ENCODE peak calls at places on chromosomes 1 and 21, in eight cellular contexts. One of them, this sample, is unnamed.
A peak's percentile ranks its signal among the peaks of the same experiment; 100 is the strongest.

GRCh38 chr1:160844447-160845232 is 18.0 kb downstream of the CD244 start:
- DNase-seq in heart left ventricle: no peak
- DNase-seq in esophagus muscularis mucosa: no peak
- DNase-seq in sigmoid colon: no peak
- DNase-seq in ovary: no peak
- DNase-seq in colonic mucosa: no peak
- DNase-seq in upper lobe of left lung: no peak
- DNase-seq in upper lobe of right lung: no peak
- DNase-seq in this sample: no peak

GRCh38 chr1:209150114-209150513 is 433.4 kb upstream of the CAMK1G start:
- DNase-seq in heart left ventricle: no peak
- DNase-seq in esophagus muscularis mucosa: no peak
- DNase-seq in sigmoid colon: no peak
- DNase-seq in ovary: no peak
- DNase-seq in colonic mucosa: no peak
- DNase-seq in upper lobe of left lung: no peak
- DNase-seq in upper lobe of right lung: no peak
- DNase-seq in this sample: no peak

GRCh38 chr1:81254560-81254959 is 546.2 kb upstream of the ADGRL2 start:
- DNase-seq in heart left ventricle: no peak
- DNase-seq in esophagus muscularis mucosa: no peak
- DNase-seq in sigmoid colon: no peak
- DNase-seq in ovary: no peak
- DNase-seq in colonic mucosa: no peak
- DNase-seq in upper lobe of left lung: no peak
- DNase-seq in upper lobe of right lung: no peak
- DNase-seq in this sample: no peak

GRCh38 chr1:34806396-34806795 is 13.6 kb downstream of the GJA4 start:
- DNase-seq in heart left ventricle: no peak
- DNase-seq in esophagus muscularis mucosa: peak; percentile 50
- DNase-seq in sigmoid colon: no peak
- DNase-seq in ovary: no peak
- DNase-seq in colonic mucosa: no peak
- DNase-seq in upper lobe of left lung: no peak
- DNase-seq in upper lobe of right lung: no peak
- DNase-seq in this sample: no peak

GRCh38 chr1:155952505-155952890 is 11.1 kb downstream of the RXFP4 start:
- DNase-seq in heart left ventricle: no peak
- DNase-seq in esophagus muscularis mucosa: no peak
- DNase-seq in sigmoid colon: no peak
- DNase-seq in ovary: no peak
- DNase-seq in colonic mucosa: no peak
- DNase-seq in upper lobe of left lung: no peak
- DNase-seq in upper lobe of right lung: no peak
- DNase-seq in this sample: no peak

GRCh38 chr1:207798847-207799246 is 47.0 kb downstream of the CD46 start:
- DNase-seq in heart left ventricle: no peak
- DNase-seq in esophagus muscularis mucosa: peak; percentile 81
- DNase-seq in sigmoid colon: no peak
- DNase-seq in ovary: no peak
- DNase-seq in colonic mucosa: no peak
- DNase-seq in upper lobe of left lung: no peak
- DNase-seq in upper lobe of right lung: no peak
- DNase-seq in this sample: no peak

GRCh38 chr1:207026177-207026576 is 6.4 kb downstream of the C1orf116 start:
- DNase-seq in heart left ventricle: no peak
- DNase-seq in esophagus muscularis mucosa: no peak
- DNase-seq in sigmoid colon: no peak
- DNase-seq in ovary: no peak
- DNase-seq in colonic mucosa: no peak
- DNase-seq in upper lobe of left lung: no peak
- DNase-seq in upper lobe of right lung: no peak
- DNase-seq in this sample: no peak

GRCh38 chr1:238252033-238252802 is 361.5 kb upstream of the ZP4 start:
- DNase-seq in heart left ventricle: no peak
- DNase-seq in esophagus muscularis mucosa: no peak
- DNase-seq in sigmoid colon: no peak
- DNase-seq in ovary: peak; percentile 38
- DNase-seq in colonic mucosa: peak; percentile 43
- DNase-seq in upper lobe of left lung: peak; percentile 30
- DNase-seq in upper lobe of right lung: no peak
- DNase-seq in this sample: no peak

GRCh38 chr1:229883504-229884200 is 183.4 kb upstream of the GALNT2 start:
- DNase-seq in heart left ventricle: no peak
- DNase-seq in esophagus muscularis mucosa: peak; percentile 79
- DNase-seq in sigmoid colon: no peak
- DNase-seq in ovary: no peak
- DNase-seq in colonic mucosa: peak; percentile 7
- DNase-seq in upper lobe of left lung: no peak
- DNase-seq in upper lobe of right lung: no peak
- DNase-seq in this sample: no peak

GRCh38 chr1:181044449-181044966 is 10.7 kb downstream of the MR1 start:
- DNase-seq in heart left ventricle: no peak
- DNase-seq in esophagus muscularis mucosa: no peak
- DNase-seq in sigmoid colon: no peak
- DNase-seq in ovary: no peak
- DNase-seq in colonic mucosa: peak; percentile 71
- DNase-seq in upper lobe of left lung: peak; percentile 95
- DNase-seq in upper lobe of right lung: peak; percentile 84
- DNase-seq in this sample: no peak

GRCh38 chr21:33514234-33514633 is 22.7 kb upstream of the DNAJC28 start:
- DNase-seq in heart left ventricle: no peak
- DNase-seq in esophagus muscularis mucosa: no peak
- DNase-seq in sigmoid colon: no peak
- DNase-seq in ovary: no peak
- DNase-seq in colonic mucosa: no peak
- DNase-seq in upper lobe of left lung: no peak
- DNase-seq in upper lobe of right lung: no peak
- DNase-seq in this sample: no peak

GRCh38 chr1:1371741-1372711 is 3.0 kb downstream of the AURKAIP1 start:
- DNase-seq in heart left ventricle: peak; percentile 87
- DNase-seq in esophagus muscularis mucosa: no peak
- DNase-seq in sigmoid colon: peak; percentile 86
- DNase-seq in ovary: peak; percentile 85
- DNase-seq in colonic mucosa: peak; percentile 76
- DNase-seq in upper lobe of left lung: peak; percentile 68
- DNase-seq in upper lobe of right lung: peak; percentile 86
- DNase-seq in this sample: peak; percentile 69

GRCh38 chr1:46615735-46616134 is 876 bp downstream of the MOB3C start:
- DNase-seq in heart left ventricle: no peak
- DNase-seq in esophagus muscularis mucosa: no peak
- DNase-seq in sigmoid colon: peak; percentile 63
- DNase-seq in ovary: no peak
- DNase-seq in colonic mucosa: no peak
- DNase-seq in upper lobe of left lung: no peak
- DNase-seq in upper lobe of right lung: no peak
- DNase-seq in this sample: no peak
- H3K4me1 ChIP-seq in heart left ventricle: peaks cover 7% of the 10 kb centered on the region
- H3K4me1 ChIP-seq in esophagus muscularis mucosa: peaks cover 55% of the 10 kb centered on the region
- H3K4me1 ChIP-seq in sigmoid colon: no peaks in the 10 kb centered on the region
- H3K4me1 ChIP-seq in ovary: peaks cover 7% of the 10 kb centered on the region
- H3K4me1 ChIP-seq in colonic mucosa: peaks cover 5% of the 10 kb centered on the region
- H3K4me1 ChIP-seq in upper lobe of left lung: peaks cover 45% of the 10 kb centered on the region
- H3K4me1 ChIP-seq in upper lobe of right lung: peaks cover 52% of the 10 kb centered on the region
- H3K4me1 ChIP-seq in this sample: peaks cover 37% of the 10 kb centered on the region

DNA sequence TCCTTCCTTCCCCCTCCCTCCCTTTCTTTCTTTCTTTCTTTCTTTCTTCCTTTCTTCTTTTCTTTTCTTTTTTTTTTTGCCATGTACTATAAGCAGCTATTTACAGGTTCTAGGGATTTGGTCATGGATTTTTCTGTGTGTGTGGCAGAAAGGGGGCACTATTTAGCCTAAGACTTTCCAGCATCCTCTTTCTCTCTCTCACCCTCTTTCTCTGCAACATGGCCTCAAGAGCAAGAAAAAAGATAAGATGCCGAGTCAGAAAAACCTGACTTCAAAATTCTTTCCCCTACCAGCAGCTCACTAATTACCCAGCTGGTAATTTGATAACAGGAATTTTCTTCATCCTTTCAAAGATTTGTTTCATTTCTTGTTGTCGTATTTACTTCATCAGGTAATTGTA is 458.3 kb upstream of the ADAMTS5 start:
- DNase-seq in heart left ventricle: no peak
- DNase-seq in esophagus muscularis mucosa: no peak
- DNase-seq in sigmoid colon: no peak
- DNase-seq in ovary: no peak
- DNase-seq in colonic mucosa: no peak
- DNase-seq in upper lobe of left lung: no peak
- DNase-seq in upper lobe of right lung: no peak
- DNase-seq in this sample: no peak
- H3K4me1 ChIP-seq in heart left ventricle: no peaks in the 10 kb centered on the region
- H3K4me1 ChIP-seq in esophagus muscularis mucosa: peaks cover 7% of the 10 kb centered on the region
- H3K4me1 ChIP-seq in sigmoid colon: no peaks in the 10 kb centered on the region
- H3K4me1 ChIP-seq in ovary: peaks cover 15% of the 10 kb centered on the region
- H3K4me1 ChIP-seq in colonic mucosa: no peaks in the 10 kb centered on the region
- H3K4me1 ChIP-seq in upper lobe of left lung: no peaks in the 10 kb centered on the region
- H3K4me1 ChIP-seq in upper lobe of right lung: peaks cover 8% of the 10 kb centered on the region
- H3K4me1 ChIP-seq in this sample: no peaks in the 10 kb centered on the region

GRCh38 chr21:36473203-36473602 is 6.7 kb downstream of the CLDN14 start:
- DNase-seq in heart left ventricle: no peak
- DNase-seq in esophagus muscularis mucosa: no peak
- DNase-seq in sigmoid colon: no peak
- DNase-seq in ovary: no peak
- DNase-seq in colonic mucosa: no peak
- DNase-seq in upper lobe of left lung: no peak
- DNase-seq in upper lobe of right lung: no peak
- DNase-seq in this sample: no peak

GRCh38 chr21:36474591-36474990 is 5.3 kb downstream of the CLDN14 start:
- DNase-seq in heart left ventricle: no peak
- DNase-seq in esophagus muscularis mucosa: no peak
- DNase-seq in sigmoid colon: no peak
- DNase-seq in ovary: no peak
- DNase-seq in colonic mucosa: no peak
- DNase-seq in upper lobe of left lung: no peak
- DNase-seq in upper lobe of right lung: peak; percentile 22
- DNase-seq in this sample: no peak

GRCh38 chr21:36472377-36472776 is 7.5 kb downstream of the CLDN14 start:
- DNase-seq in heart left ventricle: no peak
- DNase-seq in esophagus muscularis mucosa: no peak
- DNase-seq in sigmoid colon: no peak
- DNase-seq in ovary: no peak
- DNase-seq in colonic mucosa: no peak
- DNase-seq in upper lobe of left lung: no peak
- DNase-seq in upper lobe of right lung: no peak
- DNase-seq in this sample: no peak

GRCh38 chr21:36470294-36470693 is 9.6 kb downstream of the CLDN14 start:
- DNase-seq in heart left ventricle: no peak
- DNase-seq in esophagus muscularis mucosa: no peak
- DNase-seq in sigmoid colon: no peak
- DNase-seq in ovary: no peak
- DNase-seq in colonic mucosa: no peak
- DNase-seq in upper lobe of left lung: no peak
- DNase-seq in upper lobe of right lung: peak; percentile 20
- DNase-seq in this sample: no peak

DNA sequence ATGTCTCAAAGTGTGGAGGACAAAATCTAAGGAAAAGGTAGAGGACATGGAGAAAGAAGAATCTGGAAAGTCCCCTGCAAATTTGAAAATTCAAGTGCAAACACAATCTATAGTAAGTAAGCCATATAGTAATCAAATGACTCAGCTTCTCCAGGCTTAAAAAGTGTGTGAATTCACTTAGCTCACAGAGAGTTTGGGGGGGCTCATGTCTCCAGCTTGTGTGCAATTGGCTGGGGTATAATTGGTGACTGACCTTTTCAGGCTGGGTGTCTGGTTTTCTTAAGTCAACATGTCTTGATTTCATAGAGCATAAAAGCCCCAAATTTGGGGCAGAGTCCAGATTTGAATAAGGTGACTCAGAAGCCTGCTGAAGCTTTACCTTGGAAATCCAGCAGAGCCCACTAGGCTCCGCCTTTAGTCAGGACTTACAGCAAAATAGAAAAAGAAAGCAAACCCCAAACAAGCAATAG is 8.6 kb downstream of the CLDN14 start:
- DNase-seq in heart left ventricle: no peak
- DNase-seq in esophagus muscularis mucosa: no peak
- DNase-seq in sigmoid colon: no peak
- DNase-seq in ovary: no peak
- DNase-seq in colonic mucosa: peak; percentile 30
- DNase-seq in upper lobe of left lung: no peak
- DNase-seq in upper lobe of right lung: no peak
- DNase-seq in this sample: no peak
- H3K4me1 ChIP-seq in heart left ventricle: no peaks in the 10 kb centered on the region
- H3K4me1 ChIP-seq in esophagus muscularis mucosa: no peaks in the 10 kb centered on the region
- H3K4me1 ChIP-seq in sigmoid colon: no peaks in the 10 kb centered on the region
- H3K4me1 ChIP-seq in ovary: no peaks in the 10 kb centered on the region
- H3K4me1 ChIP-seq in colonic mucosa: no peaks in the 10 kb centered on the region
- H3K4me1 ChIP-seq in upper lobe of left lung: no peaks in the 10 kb centered on the region
- H3K4me1 ChIP-seq in upper lobe of right lung: no peaks in the 10 kb centered on the region
- H3K4me1 ChIP-seq in this sample: no peaks in the 10 kb centered on the region

DNA sequence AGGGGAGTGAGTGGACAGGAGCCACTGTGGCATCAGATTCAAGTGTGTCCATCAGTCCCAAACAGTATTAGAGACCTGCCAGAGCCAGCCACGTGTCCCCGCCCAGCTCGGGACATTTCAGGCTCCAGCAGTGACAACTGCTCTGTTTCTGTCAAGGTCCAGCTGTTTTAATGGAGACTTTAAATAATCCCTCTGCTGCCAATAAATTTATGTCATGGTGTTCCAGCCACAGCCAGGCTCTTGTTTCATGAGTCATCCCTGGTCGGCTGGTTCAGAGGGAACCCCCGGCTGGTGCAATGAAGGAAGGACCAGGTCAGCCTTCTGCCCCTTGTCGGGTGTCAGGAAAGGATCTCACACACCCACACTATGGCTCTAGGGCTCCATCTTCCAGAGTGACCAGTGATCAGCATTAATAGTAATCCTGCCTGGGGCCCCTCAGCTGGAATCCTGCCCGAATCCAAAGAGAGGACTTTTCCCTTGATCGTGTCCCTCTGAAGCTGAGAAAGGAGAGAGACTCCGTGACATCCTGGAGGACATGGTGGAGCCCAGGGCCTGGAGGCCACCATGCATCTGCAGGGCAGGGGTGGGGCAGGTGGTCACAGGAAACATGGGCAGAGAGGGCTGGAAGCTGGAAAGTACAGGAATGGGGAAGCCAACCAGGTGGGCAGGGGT is 197.3 kb downstream of the MATN1 start:
- DNase-seq in heart left ventricle: no peak
- DNase-seq in esophagus muscularis mucosa: no peak
- DNase-seq in sigmoid colon: no peak
- DNase-seq in ovary: peak; percentile 25
- DNase-seq in colonic mucosa: no peak
- DNase-seq in upper lobe of left lung: no peak
- DNase-seq in upper lobe of right lung: peak; percentile 51
- DNase-seq in this sample: no peak
- H3K4me1 ChIP-seq in heart left ventricle: no peaks in the 10 kb centered on the region
- H3K4me1 ChIP-seq in esophagus muscularis mucosa: peaks cover 43% of the 10 kb centered on the region
- H3K4me1 ChIP-seq in sigmoid colon: no peaks in the 10 kb centered on the region
- H3K4me1 ChIP-seq in ovary: no peaks in the 10 kb centered on the region
- H3K4me1 ChIP-seq in colonic mucosa: no peaks in the 10 kb centered on the region
- H3K4me1 ChIP-seq in upper lobe of left lung: no peaks in the 10 kb centered on the region
- H3K4me1 ChIP-seq in upper lobe of right lung: peaks cover 5% of the 10 kb centered on the region
- H3K4me1 ChIP-seq in this sample: no peaks in the 10 kb centered on the region